ENCODE peak calls at places on chromosome 5, in six cellular contexts. One of them, this sample, is unnamed.
A peak's percentile ranks its signal among the peaks of the same experiment; 100 is the strongest.

GRCh38 chr5:112998296-112998695 is 21.7 kb downstream of the DCP2 start:
- DNase-seq in iPS-NIHi11: no peak
- DNase-seq in RPMI7951: no peak
- DNase-seq in activated T-cell treated with anti-CD3 and anti-CD28 coated beads, Interleukin-2, amount 50 U/mL, for 48 hours: no peak
- DNase-seq in stimulated activated CD4-positive, alpha-beta T cell treated with anti-CD3 and anti-CD28 coated beads, TNF-alpha, amount 100 ng/mL, for 24 hours: no peak
- DNase-seq in Panc1: no peak
- DNase-seq in this sample: no peak

GRCh38 chr5:133140311-133140710 is 88.5 kb downstream of the HSPA4 start:
- DNase-seq in stimulated activated CD4-positive, alpha-beta T cell treated with anti-CD3 and anti-CD28 coated beads, TNF-alpha, amount 100 ng/mL, for 24 hours: no peak
- DNase-seq in RPMI7951: no peak
- DNase-seq in Panc1: no peak
- DNase-seq in iPS-NIHi11: no peak
- DNase-seq in activated T-cell treated with anti-CD3 and anti-CD28 coated beads, Interleukin-2, amount 50 U/mL, for 48 hours: no peak
- DNase-seq in this sample: no peak

GRCh38 chr5:119343766-119344165 is 12.1 kb upstream of the TNFAIP8 start:
- DNase-seq in activated T-cell treated with anti-CD3 and anti-CD28 coated beads, Interleukin-2, amount 50 U/mL, for 48 hours: no peak
- DNase-seq in iPS-NIHi11: no peak
- DNase-seq in Panc1: no peak
- DNase-seq in RPMI7951: peak; percentile 28
- DNase-seq in stimulated activated CD4-positive, alpha-beta T cell treated with anti-CD3 and anti-CD28 coated beads, TNF-alpha, amount 100 ng/mL, for 24 hours: peak; percentile 51
- DNase-seq in this sample: peak; percentile 57

GRCh38 chr5:117266237-117266725 is 691.7 kb upstream of the SEMA6A start:
- DNase-seq in RPMI7951: no peak
- DNase-seq in activated T-cell treated with anti-CD3 and anti-CD28 coated beads, Interleukin-2, amount 50 U/mL, for 48 hours: no peak
- DNase-seq in Panc1: no peak
- DNase-seq in iPS-NIHi11: no peak
- DNase-seq in stimulated activated CD4-positive, alpha-beta T cell treated with anti-CD3 and anti-CD28 coated beads, TNF-alpha, amount 100 ng/mL, for 24 hours: no peak
- DNase-seq in this sample: no peak

GRCh38 chr5:61498121-61498520 is 166.1 kb downstream of the ZSWIM6 start:
- DNase-seq in stimulated activated CD4-positive, alpha-beta T cell treated with anti-CD3 and anti-CD28 coated beads, TNF-alpha, amount 100 ng/mL, for 24 hours: no peak
- DNase-seq in iPS-NIHi11: no peak
- DNase-seq in activated T-cell treated with anti-CD3 and anti-CD28 coated beads, Interleukin-2, amount 50 U/mL, for 48 hours: no peak
- DNase-seq in Panc1: no peak
- DNase-seq in RPMI7951: no peak
- DNase-seq in this sample: no peak

GRCh38 chr5:66945389-66946349 is 250.9 kb downstream of the CD180 start:
- DNase-seq in activated T-cell treated with anti-CD3 and anti-CD28 coated beads, Interleukin-2, amount 50 U/mL, for 48 hours: peak; percentile 21
- DNase-seq in iPS-NIHi11: no peak
- DNase-seq in Panc1: no peak
- DNase-seq in RPMI7951: peak; percentile 10
- DNase-seq in stimulated activated CD4-positive, alpha-beta T cell treated with anti-CD3 and anti-CD28 coated beads, TNF-alpha, amount 100 ng/mL, for 24 hours: no peak
- DNase-seq in this sample: no peak

GRCh38 chr5:107593009-107593408 is 77.7 kb downstream of the EFNA5 start:
- DNase-seq in iPS-NIHi11: no peak
- DNase-seq in stimulated activated CD4-positive, alpha-beta T cell treated with anti-CD3 and anti-CD28 coated beads, TNF-alpha, amount 100 ng/mL, for 24 hours: no peak
- DNase-seq in RPMI7951: no peak
- DNase-seq in Panc1: no peak
- DNase-seq in activated T-cell treated with anti-CD3 and anti-CD28 coated beads, Interleukin-2, amount 50 U/mL, for 48 hours: no peak
- DNase-seq in this sample: no peak

GRCh38 chr5:75037106-75037505 is 15.3 kb downstream of the GCNT4 start:
- DNase-seq in Panc1: no peak
- DNase-seq in stimulated activated CD4-positive, alpha-beta T cell treated with anti-CD3 and anti-CD28 coated beads, TNF-alpha, amount 100 ng/mL, for 24 hours: no peak
- DNase-seq in RPMI7951: peak; percentile 48
- DNase-seq in activated T-cell treated with anti-CD3 and anti-CD28 coated beads, Interleukin-2, amount 50 U/mL, for 48 hours: no peak
- DNase-seq in iPS-NIHi11: peak; percentile 61
- DNase-seq in this sample: no peak

GRCh38 chr5:128036961-128037360 is 46.6 kb upstream of the SLC12A2 start:
- DNase-seq in Panc1: no peak
- DNase-seq in stimulated activated CD4-positive, alpha-beta T cell treated with anti-CD3 and anti-CD28 coated beads, TNF-alpha, amount 100 ng/mL, for 24 hours: no peak
- DNase-seq in activated T-cell treated with anti-CD3 and anti-CD28 coated beads, Interleukin-2, amount 50 U/mL, for 48 hours: no peak
- DNase-seq in RPMI7951: peak; percentile 46
- DNase-seq in iPS-NIHi11: no peak
- DNase-seq in this sample: no peak

GRCh38 chr5:149881874-149882273 is 62.7 kb downstream of the PDE6A start:
- DNase-seq in iPS-NIHi11: no peak
- DNase-seq in Panc1: no peak
- DNase-seq in stimulated activated CD4-positive, alpha-beta T cell treated with anti-CD3 and anti-CD28 coated beads, TNF-alpha, amount 100 ng/mL, for 24 hours: no peak
- DNase-seq in RPMI7951: no peak
- DNase-seq in activated T-cell treated with anti-CD3 and anti-CD28 coated beads, Interleukin-2, amount 50 U/mL, for 48 hours: no peak
- DNase-seq in this sample: no peak

GRCh38 chr5:14406554-14406849 is 175.1 kb upstream of the OTULINL start:
- DNase-seq in RPMI7951: peak; percentile 95
- DNase-seq in Panc1: peak; percentile 59
- DNase-seq in activated T-cell treated with anti-CD3 and anti-CD28 coated beads, Interleukin-2, amount 50 U/mL, for 48 hours: no peak
- DNase-seq in iPS-NIHi11: no peak
- DNase-seq in stimulated activated CD4-positive, alpha-beta T cell treated with anti-CD3 and anti-CD28 coated beads, TNF-alpha, amount 100 ng/mL, for 24 hours: no peak
- DNase-seq in this sample: no peak